ENCODE peak calls at places on chromosome 5, in ten cellular contexts. E is neural progenitor cell, A is AG04450, X is colonic mucosa, S is A549, Y is gastrocnemius medialis, I is tibial nerve, J is mammary epithelial cell, D is stomach, T is ovary. P is an unnamed sample.

GRCh38 chr5:79552984-79553383 is 39.0 kb upstream of the HOMER1 start:
- DNase-seq in E (no peak), A (no peak), X (no peak), S (no peak), Y (no peak), I (peak; percentile 16), J (no peak), D (no peak), T (no peak), P (no peak)

GRCh38 chr5:96114736-96115466 is 153.2 kb upstream of the ELL2 start:
- DNase-seq in E (no peak), A (no peak), X (no peak), S (no peak), Y (no peak), I (no peak), J (peak; percentile 84), D (no peak), T (no peak), P (no peak)

GRCh38 chr5:107979900-107980299 is 309.2 kb upstream of the EFNA5 start:
- DNase-seq in E (no peak), A (no peak), X (no peak), S (no peak), Y (no peak), I (no peak), J (no peak), D (no peak), T (no peak), P (no peak)

GRCh38 chr5:59390074-59390659 is 503.4 kb downstream of the PDE4D start:
- DNase-seq in E (peak; percentile 53), A (no peak), X (peak; percentile 32), S (peak; percentile 48), Y (no peak), I (peak; percentile 58), J (no peak), D (no peak), T (no peak), P (no peak)

GRCh38 chr5:99060306-99061261 is 131.8 kb upstream of the CHD1 start:
- DNase-seq in E (peak; percentile 71), A (peak; percentile 34), X (peak; percentile 90), S (peak; percentile 63), Y (peak; percentile 25), I (peak; percentile 88), J (peak; percentile 55), D (peak; percentile 87), T (peak; percentile 77), P (peak; percentile 22)

GRCh38 chr5:172347653-172348052 is 64.1 kb upstream of the UBTD2 start:
- DNase-seq in E (no peak), A (peak; percentile 74), X (no peak), S (no peak), Y (no peak), I (no peak), J (no peak), D (no peak), T (no peak), P (no peak)

GRCh38 chr5:132473019-132473531 is 17.5 kb downstream of the IRF1 start:
- DNase-seq in E (no peak), A (no peak), X (no peak), S (no peak), Y (no peak), I (no peak), J (no peak), D (peak; percentile 51), T (no peak), P (no peak)

GRCh38 chr5:150158170-150158949 is 2.7 kb upstream of the PDGFRB start:
- DNase-seq in E (no peak), A (no peak), X (no peak), S (no peak), Y (no peak), I (no peak), J (no peak), D (no peak), T (no peak), P (no peak)

GRCh38 chr5:31237159-31237558 is 43.7 kb downstream of the CDH6 start:
- DNase-seq in E (no peak), A (no peak), X (no peak), S (peak; percentile 11), Y (no peak), I (no peak), J (no peak), D (no peak), T (no peak), P (no peak)

GRCh38 chr5:96703985-96704384 is 41.8 kb downstream of the CAST start:
- DNase-seq in E (no peak), A (no peak), X (no peak), S (no peak), Y (peak; percentile 27), I (no peak), J (no peak), D (no peak), T (no peak), P (no peak)

GRCh38 chr5:18264126-18264882 is 630.0 kb downstream of the TAF11L14 start:
- DNase-seq in E (no peak), A (no peak), X (no peak), S (no peak), Y (no peak), I (no peak), J (no peak), D (no peak), T (no peak), P (no peak)
- H3K4me3 ChIP-seq in E (no peak overlapping the region), A (no peak overlapping the region), X (no peak overlapping the region), S (no peak overlapping the region), Y (no peak overlapping the region), I (no peak overlapping the region), J (no peak overlapping the region), D (no peak overlapping the region), T (no peak overlapping the region), P (no peak overlapping the region)

DNA sequence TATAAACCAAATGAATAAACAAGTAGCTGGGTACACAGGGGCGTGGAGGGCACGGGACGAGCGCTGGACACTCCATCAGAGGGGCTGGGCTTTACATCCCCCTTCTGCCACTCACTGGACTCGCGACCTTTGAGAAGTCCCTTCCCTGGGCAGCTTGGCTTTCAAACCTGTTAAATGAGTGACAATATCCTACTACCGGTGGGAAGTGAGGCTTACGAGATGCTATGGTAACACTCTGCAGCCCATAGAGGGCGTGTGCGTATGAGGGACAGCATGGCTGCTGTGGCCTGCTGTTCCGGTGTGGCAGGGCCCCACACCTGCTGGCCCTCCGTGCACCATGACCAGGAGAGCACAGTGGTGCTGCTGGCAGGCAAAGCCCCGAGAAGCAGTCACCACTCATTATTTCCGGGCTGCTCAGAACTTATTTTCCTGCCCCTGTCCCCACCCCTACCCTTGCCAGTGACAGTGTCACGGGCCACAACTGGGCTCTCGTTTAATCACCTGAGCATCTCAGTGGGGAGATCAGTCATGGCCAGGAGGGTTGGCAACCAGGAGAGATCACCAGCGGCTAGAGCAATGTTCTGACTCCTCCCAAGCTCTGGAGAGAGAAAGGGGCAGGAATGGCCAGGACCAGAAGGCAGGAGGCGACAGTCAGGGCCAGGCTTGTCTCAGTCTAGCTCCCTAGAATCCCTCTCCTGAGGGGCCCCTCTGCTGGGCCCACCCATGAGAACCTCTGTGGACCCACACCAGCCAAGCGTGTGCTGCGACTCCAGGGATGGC is 10.5 kb downstream of the CLTB start:
- DNase-seq in E (peak; percentile 61), A (no peak), X (peak; percentile 64), S (peak; percentile 44), Y (no peak), I (no peak), J (no peak), D (no peak), T (no peak), P (no peak)
- TF ChIP-seq CTCF in E (peak; percentile 41), A (no peak), X (no peak), S (peak; percentile 16), Y (no peak), I (no peak), J (no peak), D (no peak), T (no peak), P (no peak)

DNA sequence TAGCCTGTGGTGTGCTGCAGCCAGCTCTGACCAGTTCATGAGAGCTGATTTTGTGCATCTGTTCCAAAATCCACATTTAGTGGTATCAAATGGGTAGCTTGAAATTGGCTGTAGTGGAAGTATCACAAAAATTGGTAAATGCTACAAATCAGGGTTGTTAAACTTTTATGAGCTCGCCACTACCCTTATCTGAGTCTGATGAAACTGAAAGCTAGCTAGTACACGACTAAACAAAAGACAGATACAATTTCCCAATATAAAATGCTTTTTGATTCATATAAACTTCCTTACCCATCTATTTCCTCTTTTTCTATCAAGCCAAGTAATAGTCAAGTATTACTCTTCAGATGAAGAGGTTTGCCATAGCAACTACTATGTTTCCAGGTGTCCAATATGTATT is 392.0 kb downstream of the TMEM161B start:
- DNase-seq in E (no peak), A (no peak), X (no peak), S (no peak), Y (no peak), I (no peak), J (no peak), D (no peak), T (no peak), P (no peak)
- H3K4me3 ChIP-seq in E (no peak overlapping the region), A (no peak overlapping the region), X (no peak overlapping the region), S (no peak overlapping the region), Y (no peak overlapping the region), I (no peak overlapping the region), J (no peak overlapping the region), D (no peak overlapping the region), T (no peak overlapping the region), P (no peak overlapping the region)

GRCh38 chr5:141234109-141234508 is 11.0 kb downstream of the PCDHB14 start:
- DNase-seq in E (no peak), A (no peak), X (no peak), S (no peak), Y (no peak), I (no peak), J (peak; percentile 7), D (no peak), T (peak; percentile 35), P (no peak)
- TF ChIP-seq CTCF in E (peak; percentile 11), A (no peak), X (no peak), S (no peak), Y (no peak), I (no peak), J (peak; percentile 17), D (no peak), T (peak; percentile 19), P (peak; percentile 17)

GRCh38 chr5:119275146-119275872 is 80.5 kb upstream of the TNFAIP8 start:
- DNase-seq in E (no peak), A (no peak), X (no peak), S (peak; percentile 40), Y (no peak), I (no peak), J (peak; percentile 80), D (no peak), T (no peak), P (no peak)

GRCh38 chr5:119275873-119276214 is 80.0 kb upstream of the TNFAIP8 start:
- DNase-seq in E (no peak), A (no peak), X (no peak), S (no peak), Y (no peak), I (no peak), J (no peak), D (no peak), T (no peak), P (no peak)

GRCh38 chr5:119274024-119274766 is 81.6 kb upstream of the TNFAIP8 start:
- DNase-seq in E (no peak), A (no peak), X (peak; percentile 56), S (peak; percentile 55), Y (no peak), I (no peak), J (peak; percentile 89), D (no peak), T (no peak), P (no peak)

GRCh38 chr5:119273391-119273839 is 82.4 kb upstream of the TNFAIP8 start:
- DNase-seq in E (no peak), A (no peak), X (no peak), S (no peak), Y (no peak), I (no peak), J (no peak), D (no peak), T (no peak), P (no peak)

GRCh38 chr5:119274767-119275130 is 81.1 kb upstream of the TNFAIP8 start:
- DNase-seq in E (no peak), A (peak; percentile 29), X (no peak), S (no peak), Y (no peak), I (no peak), J (peak; percentile 83), D (no peak), T (no peak), P (no peak)
- H3K4me3 ChIP-seq in E (no peak overlapping the region), A (no peak overlapping the region), X (no peak overlapping the region), S (no peak overlapping the region), Y (no peak overlapping the region), I (no peak overlapping the region), J (no peak overlapping the region), D (no peak overlapping the region), T (no peak overlapping the region), P (no peak overlapping the region)

P was measured in epithelial cell of proximal tubule.